ENCODE peak calls at places on chromosomes 11 and 22, in four cellular contexts. One of them, this sample, is unnamed.

GRCh38 chr11:32034149-32034548 is 56.7 kb upstream of the RCN1 start:
- DNase-seq in AG04450: peak
- DNase-seq in stimulated activated CD8-positive, alpha-beta memory T cell treated with anti-CD3 and anti-CD28 coated beads, Interleukin-7, amount 100 ng/mL, for 24 hours: no peak
- DNase-seq in stimulated activated naive CD8-positive, alpha-beta T cell treated with anti-CD3 and anti-CD28 coated beads, Interleukin-15, amount 100 ng/mL, for 72 hours: no peak
- DNase-seq in this sample: no peak

GRCh38 chr11:62841361-62842170 is 2.2 kb upstream of the WDR74 start:
- DNase-seq in AG04450: peak
- DNase-seq in stimulated activated CD8-positive, alpha-beta memory T cell treated with anti-CD3 and anti-CD28 coated beads, Interleukin-7, amount 100 ng/mL, for 24 hours: peak
- DNase-seq in stimulated activated naive CD8-positive, alpha-beta T cell treated with anti-CD3 and anti-CD28 coated beads, Interleukin-15, amount 100 ng/mL, for 72 hours: peak
- DNase-seq in this sample: peak

GRCh38 chr11:121467965-121468364 is 15.2 kb upstream of the SORL1-AS1 start:
- DNase-seq in AG04450: no peak
- DNase-seq in stimulated activated CD8-positive, alpha-beta memory T cell treated with anti-CD3 and anti-CD28 coated beads, Interleukin-7, amount 100 ng/mL, for 24 hours: no peak
- DNase-seq in stimulated activated naive CD8-positive, alpha-beta T cell treated with anti-CD3 and anti-CD28 coated beads, Interleukin-15, amount 100 ng/mL, for 72 hours: peak
- DNase-seq in this sample: peak

GRCh38 chr11:17703951-17704350 is 15.4 kb upstream of the MYOD1 start:
- DNase-seq in AG04450: no peak
- DNase-seq in stimulated activated CD8-positive, alpha-beta memory T cell treated with anti-CD3 and anti-CD28 coated beads, Interleukin-7, amount 100 ng/mL, for 24 hours: no peak
- DNase-seq in stimulated activated naive CD8-positive, alpha-beta T cell treated with anti-CD3 and anti-CD28 coated beads, Interleukin-15, amount 100 ng/mL, for 72 hours: no peak
- DNase-seq in this sample: no peak

GRCh38 chr11:61685611-61685955 is 5.4 kb downstream of the DAGLA start:
- DNase-seq in AG04450: no peak
- DNase-seq in stimulated activated CD8-positive, alpha-beta memory T cell treated with anti-CD3 and anti-CD28 coated beads, Interleukin-7, amount 100 ng/mL, for 24 hours: no peak
- DNase-seq in stimulated activated naive CD8-positive, alpha-beta T cell treated with anti-CD3 and anti-CD28 coated beads, Interleukin-15, amount 100 ng/mL, for 72 hours: no peak
- DNase-seq in this sample: no peak

GRCh38 chr11:102138677-102139076 is 28.4 kb downstream of the YAP1 start:
- DNase-seq in AG04450: peak
- DNase-seq in stimulated activated CD8-positive, alpha-beta memory T cell treated with anti-CD3 and anti-CD28 coated beads, Interleukin-7, amount 100 ng/mL, for 24 hours: no peak
- DNase-seq in stimulated activated naive CD8-positive, alpha-beta T cell treated with anti-CD3 and anti-CD28 coated beads, Interleukin-15, amount 100 ng/mL, for 72 hours: no peak
- DNase-seq in this sample: no peak

GRCh38 chr22:27982630-27983180 is 63.6 kb upstream of the PITPNB start:
- DNase-seq in AG04450: no peak
- DNase-seq in stimulated activated CD8-positive, alpha-beta memory T cell treated with anti-CD3 and anti-CD28 coated beads, Interleukin-7, amount 100 ng/mL, for 24 hours: no peak
- DNase-seq in stimulated activated naive CD8-positive, alpha-beta T cell treated with anti-CD3 and anti-CD28 coated beads, Interleukin-15, amount 100 ng/mL, for 72 hours: no peak
- DNase-seq in this sample: no peak

GRCh38 chr11:111465400-111465799 is 46.8 kb downstream of the BTG4 start:
- DNase-seq in AG04450: no peak
- DNase-seq in stimulated activated CD8-positive, alpha-beta memory T cell treated with anti-CD3 and anti-CD28 coated beads, Interleukin-7, amount 100 ng/mL, for 24 hours: no peak
- DNase-seq in stimulated activated naive CD8-positive, alpha-beta T cell treated with anti-CD3 and anti-CD28 coated beads, Interleukin-15, amount 100 ng/mL, for 72 hours: no peak
- DNase-seq in this sample: no peak

GRCh38 chr11:108787105-108787504 is 122.2 kb downstream of the DDX10 start:
- DNase-seq in AG04450: no peak
- DNase-seq in stimulated activated CD8-positive, alpha-beta memory T cell treated with anti-CD3 and anti-CD28 coated beads, Interleukin-7, amount 100 ng/mL, for 24 hours: no peak
- DNase-seq in stimulated activated naive CD8-positive, alpha-beta T cell treated with anti-CD3 and anti-CD28 coated beads, Interleukin-15, amount 100 ng/mL, for 72 hours: no peak
- DNase-seq in this sample: no peak

GRCh38 chr22:50516068-50516467 is 8.0 kb downstream of the NCAPH2 start:
- DNase-seq in AG04450: no peak
- DNase-seq in stimulated activated CD8-positive, alpha-beta memory T cell treated with anti-CD3 and anti-CD28 coated beads, Interleukin-7, amount 100 ng/mL, for 24 hours: no peak
- DNase-seq in stimulated activated naive CD8-positive, alpha-beta T cell treated with anti-CD3 and anti-CD28 coated beads, Interleukin-15, amount 100 ng/mL, for 72 hours: no peak
- DNase-seq in this sample: no peak

GRCh38 chr11:28133146-28133545 is 25.0 kb downstream of the METTL15 start:
- DNase-seq in AG04450: no peak
- DNase-seq in stimulated activated CD8-positive, alpha-beta memory T cell treated with anti-CD3 and anti-CD28 coated beads, Interleukin-7, amount 100 ng/mL, for 24 hours: no peak
- DNase-seq in stimulated activated naive CD8-positive, alpha-beta T cell treated with anti-CD3 and anti-CD28 coated beads, Interleukin-15, amount 100 ng/mL, for 72 hours: no peak
- DNase-seq in this sample: no peak

GRCh38 chr11:61912991-61913698 is 4.2 kb downstream of the RAB3IL1 start:
- DNase-seq in AG04450: no peak
- DNase-seq in stimulated activated CD8-positive, alpha-beta memory T cell treated with anti-CD3 and anti-CD28 coated beads, Interleukin-7, amount 100 ng/mL, for 24 hours: no peak
- DNase-seq in stimulated activated naive CD8-positive, alpha-beta T cell treated with anti-CD3 and anti-CD28 coated beads, Interleukin-15, amount 100 ng/mL, for 72 hours: no peak
- DNase-seq in this sample: no peak

GRCh38 chr11:126135182-126136176 is 72.8 kb upstream of the CDON start:
- DNase-seq in AG04450: no peak
- DNase-seq in stimulated activated CD8-positive, alpha-beta memory T cell treated with anti-CD3 and anti-CD28 coated beads, Interleukin-7, amount 100 ng/mL, for 24 hours: no peak
- DNase-seq in stimulated activated naive CD8-positive, alpha-beta T cell treated with anti-CD3 and anti-CD28 coated beads, Interleukin-15, amount 100 ng/mL, for 72 hours: no peak
- DNase-seq in this sample: no peak

GRCh38 chr22:24285245-24285644 is 14.6 kb downstream of the SPECC1L start:
- DNase-seq in AG04450: no peak
- DNase-seq in stimulated activated CD8-positive, alpha-beta memory T cell treated with anti-CD3 and anti-CD28 coated beads, Interleukin-7, amount 100 ng/mL, for 24 hours: no peak
- DNase-seq in stimulated activated naive CD8-positive, alpha-beta T cell treated with anti-CD3 and anti-CD28 coated beads, Interleukin-15, amount 100 ng/mL, for 72 hours: no peak
- DNase-seq in this sample: no peak

GRCh38 chr11:72629266-72629665 is 45.0 kb downstream of the PDE2A start:
- DNase-seq in AG04450: no peak
- DNase-seq in stimulated activated CD8-positive, alpha-beta memory T cell treated with anti-CD3 and anti-CD28 coated beads, Interleukin-7, amount 100 ng/mL, for 24 hours: no peak
- DNase-seq in stimulated activated naive CD8-positive, alpha-beta T cell treated with anti-CD3 and anti-CD28 coated beads, Interleukin-15, amount 100 ng/mL, for 72 hours: no peak
- DNase-seq in this sample: no peak

GRCh38 chr22:26828311-26828710 is 170.9 kb downstream of the MIAT start:
- DNase-seq in AG04450: no peak
- DNase-seq in stimulated activated CD8-positive, alpha-beta memory T cell treated with anti-CD3 and anti-CD28 coated beads, Interleukin-7, amount 100 ng/mL, for 24 hours: no peak
- DNase-seq in stimulated activated naive CD8-positive, alpha-beta T cell treated with anti-CD3 and anti-CD28 coated beads, Interleukin-15, amount 100 ng/mL, for 72 hours: no peak
- DNase-seq in this sample: no peak

GRCh38 chr22:47620391-47620790 is 857.9 kb downstream of the TBC1D22A start:
- DNase-seq in AG04450: no peak
- DNase-seq in stimulated activated CD8-positive, alpha-beta memory T cell treated with anti-CD3 and anti-CD28 coated beads, Interleukin-7, amount 100 ng/mL, for 24 hours: no peak
- DNase-seq in stimulated activated naive CD8-positive, alpha-beta T cell treated with anti-CD3 and anti-CD28 coated beads, Interleukin-15, amount 100 ng/mL, for 72 hours: no peak
- DNase-seq in this sample: no peak

GRCh38 chr11:111360150-111361043 is 18.7 kb downstream of the POU2AF1 start:
- DNase-seq in AG04450: no peak
- DNase-seq in stimulated activated CD8-positive, alpha-beta memory T cell treated with anti-CD3 and anti-CD28 coated beads, Interleukin-7, amount 100 ng/mL, for 24 hours: no peak
- DNase-seq in stimulated activated naive CD8-positive, alpha-beta T cell treated with anti-CD3 and anti-CD28 coated beads, Interleukin-15, amount 100 ng/mL, for 72 hours: no peak
- DNase-seq in this sample: no peak

GRCh38 chr11:41274831-41275230 is 184.6 kb downstream of the LRRC4C start:
- DNase-seq in AG04450: no peak
- DNase-seq in stimulated activated CD8-positive, alpha-beta memory T cell treated with anti-CD3 and anti-CD28 coated beads, Interleukin-7, amount 100 ng/mL, for 24 hours: no peak
- DNase-seq in stimulated activated naive CD8-positive, alpha-beta T cell treated with anti-CD3 and anti-CD28 coated beads, Interleukin-15, amount 100 ng/mL, for 72 hours: no peak
- DNase-seq in this sample: no peak

GRCh38 chr22:50498322-50498861 is 9.1 kb downstream of the LMF2 start:
- DNase-seq in AG04450: peak
- DNase-seq in stimulated activated CD8-positive, alpha-beta memory T cell treated with anti-CD3 and anti-CD28 coated beads, Interleukin-7, amount 100 ng/mL, for 24 hours: peak
- DNase-seq in stimulated activated naive CD8-positive, alpha-beta T cell treated with anti-CD3 and anti-CD28 coated beads, Interleukin-15, amount 100 ng/mL, for 72 hours: peak
- DNase-seq in this sample: peak

This sample was measured in stimulated activated CD4-positive, alpha-beta T cell treated with anti-CD3 and anti-CD28 coated beads, Interleukin-12 subunit alpha, Interleukin-12 subunit beta, amount 100 ng/mL, for 24 hours.